ENCODE peak calls at places on chromosome 10, in ten cellular contexts. One of them, this sample, is unnamed.

GRCh38 chr10:107141539-107142061 is 22.9 kb downstream of the SORCS1 start:
- DNase-seq in AG08396: no peak
- DNase-seq in cortex of kidney: no peak
- DNase-seq in mesenchymal stem cell: no peak
- DNase-seq in AG08395: no peak
- DNase-seq in T1000: no peak
- DNase-seq in DMS79: no peak
- DNase-seq in EL: no peak
- DNase-seq in NCI-H2029: no peak
- DNase-seq in fibroblast of the conjunctiva: no peak
- DNase-seq in this sample: no peak

GRCh38 chr10:15558136-15558535 is 161.6 kb downstream of the ITGA8 start:
- DNase-seq in AG08396: no peak
- DNase-seq in cortex of kidney: no peak
- DNase-seq in mesenchymal stem cell: peak
- DNase-seq in AG08395: peak
- DNase-seq in T1000: no peak
- DNase-seq in DMS79: no peak
- DNase-seq in EL: peak
- DNase-seq in NCI-H2029: no peak
- DNase-seq in fibroblast of the conjunctiva: no peak
- DNase-seq in this sample: peak

GRCh38 chr10:114393482-114393881 is 10.8 kb downstream of the AFAP1L2 start:
- DNase-seq in AG08396: no peak
- DNase-seq in cortex of kidney: no peak
- DNase-seq in mesenchymal stem cell: peak
- DNase-seq in AG08395: no peak
- DNase-seq in T1000: no peak
- DNase-seq in DMS79: no peak
- DNase-seq in EL: no peak
- DNase-seq in NCI-H2029: no peak
- DNase-seq in fibroblast of the conjunctiva: no peak
- DNase-seq in this sample: peak

GRCh38 chr10:99369551-99369950 is 40.4 kb downstream of the CNNM1 start:
- DNase-seq in AG08396: peak
- DNase-seq in cortex of kidney: no peak
- DNase-seq in mesenchymal stem cell: no peak
- DNase-seq in AG08395: peak
- DNase-seq in T1000: no peak
- DNase-seq in DMS79: no peak
- DNase-seq in EL: peak
- DNase-seq in NCI-H2029: no peak
- DNase-seq in fibroblast of the conjunctiva: no peak
- DNase-seq in this sample: no peak

GRCh38 chr10:103197177-103197576 is 4.1 kb upstream of the NT5C2 start:
- DNase-seq in AG08396: peak
- DNase-seq in cortex of kidney: no peak
- DNase-seq in mesenchymal stem cell: peak
- DNase-seq in AG08395: peak
- DNase-seq in T1000: no peak
- DNase-seq in DMS79: no peak
- DNase-seq in EL: peak
- DNase-seq in NCI-H2029: no peak
- DNase-seq in fibroblast of the conjunctiva: no peak
- DNase-seq in this sample: peak

GRCh38 chr10:132929953-132930640 is 12.3 kb downstream of the CFAP46 start:
- DNase-seq in AG08396: no peak
- DNase-seq in cortex of kidney: no peak
- DNase-seq in mesenchymal stem cell: no peak
- DNase-seq in AG08395: no peak
- DNase-seq in T1000: no peak
- DNase-seq in DMS79: no peak
- DNase-seq in EL: no peak
- DNase-seq in NCI-H2029: no peak
- DNase-seq in fibroblast of the conjunctiva: no peak
- DNase-seq in this sample: no peak

GRCh38 chr10:85919358-85920022 is 447.1 kb downstream of the GRID1 start:
- DNase-seq in AG08396: no peak
- DNase-seq in cortex of kidney: no peak
- DNase-seq in mesenchymal stem cell: no peak
- DNase-seq in AG08395: no peak
- DNase-seq in T1000: no peak
- DNase-seq in DMS79: no peak
- DNase-seq in EL: no peak
- DNase-seq in NCI-H2029: no peak
- DNase-seq in fibroblast of the conjunctiva: no peak
- DNase-seq in this sample: no peak

GRCh38 chr10:110842305-110842952 is 29.3 kb upstream of the PDCD4 start:
- DNase-seq in AG08396: no peak
- DNase-seq in cortex of kidney: no peak
- DNase-seq in mesenchymal stem cell: no peak
- DNase-seq in AG08395: no peak
- DNase-seq in T1000: no peak
- DNase-seq in DMS79: no peak
- DNase-seq in EL: no peak
- DNase-seq in NCI-H2029: no peak
- DNase-seq in fibroblast of the conjunctiva: no peak
- DNase-seq in this sample: no peak

GRCh38 chr10:103676851-103677417 is 178.4 kb downstream of the SH3PXD2A start:
- DNase-seq in AG08396: peak
- DNase-seq in cortex of kidney: no peak
- DNase-seq in mesenchymal stem cell: peak
- DNase-seq in AG08395: peak
- DNase-seq in T1000: no peak
- DNase-seq in DMS79: no peak
- DNase-seq in EL: peak
- DNase-seq in NCI-H2029: no peak
- DNase-seq in fibroblast of the conjunctiva: no peak
- DNase-seq in this sample: peak

GRCh38 chr10:124323145-124323725 is 95.5 kb downstream of the OAT start:
- DNase-seq in AG08396: no peak
- DNase-seq in cortex of kidney: no peak
- DNase-seq in mesenchymal stem cell: peak
- DNase-seq in AG08395: no peak
- DNase-seq in T1000: no peak
- DNase-seq in DMS79: no peak
- DNase-seq in EL: peak
- DNase-seq in NCI-H2029: no peak
- DNase-seq in fibroblast of the conjunctiva: no peak
- DNase-seq in this sample: no peak

GRCh38 chr10:44424953-44425352 is 40.1 kb upstream of the CXCL12 start:
- DNase-seq in AG08396: no peak
- DNase-seq in cortex of kidney: no peak
- DNase-seq in mesenchymal stem cell: no peak
- DNase-seq in AG08395: no peak
- DNase-seq in T1000: no peak
- DNase-seq in DMS79: no peak
- DNase-seq in EL: no peak
- DNase-seq in NCI-H2029: no peak
- DNase-seq in fibroblast of the conjunctiva: no peak
- DNase-seq in this sample: no peak

GRCh38 chr10:86349474-86349873 is 17.1 kb downstream of the GRID1 start:
- DNase-seq in AG08396: no peak
- DNase-seq in cortex of kidney: no peak
- DNase-seq in mesenchymal stem cell: peak
- DNase-seq in AG08395: no peak
- DNase-seq in T1000: no peak
- DNase-seq in DMS79: no peak
- DNase-seq in EL: peak
- DNase-seq in NCI-H2029: no peak
- DNase-seq in fibroblast of the conjunctiva: no peak
- DNase-seq in this sample: no peak

GRCh38 chr10:21309427-21309826 is 216.1 kb downstream of the SKIDA1 start:
- DNase-seq in AG08396: no peak
- DNase-seq in cortex of kidney: no peak
- DNase-seq in mesenchymal stem cell: no peak
- DNase-seq in AG08395: no peak
- DNase-seq in T1000: no peak
- DNase-seq in DMS79: no peak
- DNase-seq in EL: no peak
- DNase-seq in NCI-H2029: no peak
- DNase-seq in fibroblast of the conjunctiva: no peak
- DNase-seq in this sample: no peak

GRCh38 chr10:11597470-11597869 is 14.0 kb downstream of the USP6NL start:
- DNase-seq in AG08396: no peak
- DNase-seq in cortex of kidney: no peak
- DNase-seq in mesenchymal stem cell: no peak
- DNase-seq in AG08395: no peak
- DNase-seq in T1000: no peak
- DNase-seq in DMS79: no peak
- DNase-seq in EL: no peak
- DNase-seq in NCI-H2029: no peak
- DNase-seq in fibroblast of the conjunctiva: no peak
- DNase-seq in this sample: no peak

GRCh38 chr10:98404571-98405396 is 10.2 kb downstream of the PYROXD2 start:
- DNase-seq in AG08396: peak
- DNase-seq in cortex of kidney: no peak
- DNase-seq in mesenchymal stem cell: peak
- DNase-seq in AG08395: peak
- DNase-seq in T1000: peak
- DNase-seq in DMS79: no peak
- DNase-seq in EL: peak
- DNase-seq in NCI-H2029: no peak
- DNase-seq in fibroblast of the conjunctiva: peak
- DNase-seq in this sample: peak

GRCh38 chr10:6069101-6069931 is 7.1 kb upstream of the IL2RA start:
- DNase-seq in AG08396: no peak
- DNase-seq in cortex of kidney: no peak
- DNase-seq in mesenchymal stem cell: no peak
- DNase-seq in AG08395: no peak
- DNase-seq in T1000: no peak
- DNase-seq in DMS79: no peak
- DNase-seq in EL: no peak
- DNase-seq in NCI-H2029: no peak
- DNase-seq in fibroblast of the conjunctiva: no peak
- DNase-seq in this sample: no peak

GRCh38 chr10:70478191-70479160 is at the start of gene PALD1:
- DNase-seq in AG08396: peak
- DNase-seq in cortex of kidney: no peak
- DNase-seq in mesenchymal stem cell: peak
- DNase-seq in AG08395: peak
- DNase-seq in T1000: no peak
- DNase-seq in DMS79: no peak
- DNase-seq in EL: peak
- DNase-seq in NCI-H2029: no peak
- DNase-seq in fibroblast of the conjunctiva: no peak
- DNase-seq in this sample: peak

GRCh38 chr10:78176320-78177012 is 142.8 kb downstream of the RPS24 start:
- DNase-seq in AG08396: no peak
- DNase-seq in cortex of kidney: no peak
- DNase-seq in mesenchymal stem cell: no peak
- DNase-seq in AG08395: no peak
- DNase-seq in T1000: no peak
- DNase-seq in DMS79: no peak
- DNase-seq in EL: no peak
- DNase-seq in NCI-H2029: no peak
- DNase-seq in fibroblast of the conjunctiva: no peak
- DNase-seq in this sample: no peak

This sample was measured in hepatic stellate cell.